ENCODE peak calls at places on chromosomes 5 and 9, in five cellular contexts. E is GM12878, L is K562, C is A549, Z is endothelial cell of umbilical vein. V is an unnamed sample.

GRCh38 chr5:103808464-103809106 is 246.0 kb upstream of the NUDT12 start:
- DNase-seq in E (no peak), L (peak; percentile 44), C (peak; percentile 40), Z (peak; percentile 48), V (peak; percentile 50)

GRCh38 chr5:62340979-62341378 is 35.0 kb downstream of the KIF2A start:
- DNase-seq in E (no peak), L (no peak), C (no peak), Z (no peak), V (no peak)

GRCh38 chr5:97162045-97162444 is 19.6 kb upstream of the LIX1 start:
- DNase-seq in E (peak; percentile 44), L (peak; percentile 79), C (peak; percentile 44), Z (peak; percentile 86), V (peak; percentile 75)

GRCh38 chr9:109423877-109424276 is 74.2 kb downstream of the PTPN3 start:
- DNase-seq in E (no peak), L (no peak), C (no peak), Z (no peak), V (no peak)

GRCh38 chr5:154502180-154502579 is 24.2 kb upstream of the HAND1 start:
- DNase-seq in E (no peak), L (no peak), C (no peak), Z (no peak), V (no peak)

GRCh38 chr9:35935755-35936509 is 22.0 kb downstream of the OR2S2 start:
- DNase-seq in E (no peak), L (no peak), C (no peak), Z (no peak), V (no peak)

GRCh38 chr9:114078021-114078780 is at the start of gene AMBP:
- DNase-seq in E (no peak), L (peak; percentile 41), C (no peak), Z (no peak), V (peak; percentile 24)

GRCh38 chr9:98880311-98881015 is 63.2 kb upstream of the COL15A1 start:
- DNase-seq in E (no peak), L (no peak), C (no peak), Z (no peak), V (no peak)

GRCh38 chr5:151134228-151134627 is 23.4 kb downstream of the ANXA6 start:
- DNase-seq in E (no peak), L (no peak), C (no peak), Z (no peak), V (no peak)

GRCh38 chr5:98774192-98775046 is 956 bp downstream of the RGMB start:
- DNase-seq in E (no peak), L (peak; percentile 34), C (peak; percentile 38), Z (peak; percentile 78), V (peak; percentile 44)

GRCh38 chr9:88537743-88538055 is 2.7 kb downstream of the NXNL2 start:
- DNase-seq in E (no peak), L (no peak), C (peak; percentile 23), Z (no peak), V (peak; percentile 86)

GRCh38 chr5:56620903-56621680 is 194.3 kb upstream of the MAP3K1 start:
- DNase-seq in E (no peak), L (no peak), C (no peak), Z (peak; percentile 69), V (no peak)

GRCh38 chr9:76617510-76618194 is 146.6 kb upstream of the PCA3 start:
- DNase-seq in E (no peak), L (no peak), C (no peak), Z (no peak), V (peak; percentile 88)

GRCh38 chr5:69295088-69295754 is 37.4 kb downstream of the CCDC125 start:
- DNase-seq in E (no peak), L (peak; percentile 12), C (no peak), Z (peak; percentile 84), V (no peak)

GRCh38 chr5:132473019-132473531 is 17.5 kb downstream of the IRF1 start:
- DNase-seq in E (no peak), L (no peak), C (no peak), Z (no peak), V (peak; percentile 37)

GRCh38 chr5:92605591-92605990 is 975.4 kb downstream of the NR2F1-AS1 start:
- DNase-seq in E (no peak), L (no peak), C (no peak), Z (no peak), V (no peak)

GRCh38 chr5:34699155-34700077 is 43.3 kb downstream of the RAI14 start:
- DNase-seq in E (no peak), L (peak; percentile 96), C (no peak), Z (no peak), V (no peak)

GRCh38 chr5:157148734-157149615 is 6.3 kb upstream of the MED7 start:
- DNase-seq in E (peak; percentile 40), L (peak; percentile 79), C (peak; percentile 81), Z (peak; percentile 59), V (peak; percentile 70)

GRCh38 chr5:125293223-125293622 is 546.8 kb upstream of the ZNF608 start:
- DNase-seq in E (no peak), L (no peak), C (no peak), Z (no peak), V (no peak)

GRCh38 chr5:130571076-130571475 is 594.0 kb downstream of the HINT1 start:
- DNase-seq in E (no peak), L (no peak), C (no peak), Z (no peak), V (no peak)

GRCh38 chr9:21813575-21814473 is 11.4 kb downstream of the MTAP start:
- DNase-seq in E (no peak), L (no peak), C (no peak), Z (peak; percentile 85), V (no peak)

GRCh38 chr5:36948041-36948440 is 71.5 kb downstream of the NIPBL start:
- DNase-seq in E (no peak), L (no peak), C (no peak), Z (no peak), V (no peak)

GRCh38 chr9:137900584-137901310 is 23.2 kb downstream of the CACNA1B start:
- DNase-seq in E (no peak), L (no peak), C (no peak), Z (no peak), V (no peak)

GRCh38 chr9:133619791-133620190 is 10.6 kb upstream of the FAM163B start:
- DNase-seq in E (no peak), L (no peak), C (no peak), Z (no peak), V (no peak)

GRCh38 chr9:21560281-21560745 is 78.2 kb upstream of the IFNE start:
- DNase-seq in E (no peak), L (no peak), C (no peak), Z (no peak), V (no peak)

DNA sequence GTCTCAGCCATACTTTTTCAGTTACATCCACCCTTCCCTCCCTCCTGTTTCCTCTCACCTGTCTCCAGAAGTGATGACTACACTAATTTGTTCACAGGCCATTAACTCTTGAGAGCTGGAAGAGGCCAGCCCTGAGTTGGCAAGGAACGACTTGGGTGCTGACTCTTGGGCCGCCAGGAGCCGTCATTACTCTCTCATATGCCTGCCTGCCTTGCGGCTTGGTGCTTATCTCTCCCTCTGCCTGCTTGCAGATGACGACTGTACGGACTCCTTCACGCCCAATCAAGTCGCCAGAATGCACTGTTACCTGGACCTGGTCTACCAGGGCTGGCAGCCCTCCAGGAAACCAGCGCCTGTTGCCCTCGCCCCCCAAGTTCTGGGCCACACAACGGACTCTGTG is 66.1 kb downstream of the PAPPA start:
- DNase-seq in E (no peak), L (peak; percentile 44), C (no peak), Z (no peak), V (no peak)
- TF ChIP-seq MAX in E (no peak), L (no peak), C (no peak), Z (no peak), V (no peak)

DNA sequence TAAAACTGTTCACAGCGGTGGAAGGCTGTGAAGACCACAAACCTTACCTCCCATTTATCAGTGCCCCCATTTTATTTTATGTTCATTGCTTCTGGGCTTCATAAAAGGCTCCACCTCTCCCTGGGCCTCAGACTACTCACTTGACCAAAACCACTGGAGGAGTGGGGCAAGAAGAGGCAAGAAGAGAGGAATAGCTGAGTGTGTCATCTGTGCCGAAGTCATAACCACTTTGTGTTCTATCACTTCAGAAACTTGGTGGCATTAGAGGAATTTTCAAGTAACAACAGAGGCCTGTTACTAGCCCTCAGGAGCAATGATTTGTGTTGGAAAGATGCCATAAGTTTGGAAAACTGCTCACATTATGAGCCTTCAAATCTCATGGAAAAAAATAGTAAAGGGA is 88.7 kb upstream of the PIK3R1 start:
- DNase-seq in E (no peak), L (no peak), C (no peak), Z (no peak), V (no peak)
- H3K4me3 ChIP-seq in E (no peak overlapping the region), L (no peak overlapping the region), C (no peak overlapping the region), Z (no peak overlapping the region), V (no peak overlapping the region)

DNA sequence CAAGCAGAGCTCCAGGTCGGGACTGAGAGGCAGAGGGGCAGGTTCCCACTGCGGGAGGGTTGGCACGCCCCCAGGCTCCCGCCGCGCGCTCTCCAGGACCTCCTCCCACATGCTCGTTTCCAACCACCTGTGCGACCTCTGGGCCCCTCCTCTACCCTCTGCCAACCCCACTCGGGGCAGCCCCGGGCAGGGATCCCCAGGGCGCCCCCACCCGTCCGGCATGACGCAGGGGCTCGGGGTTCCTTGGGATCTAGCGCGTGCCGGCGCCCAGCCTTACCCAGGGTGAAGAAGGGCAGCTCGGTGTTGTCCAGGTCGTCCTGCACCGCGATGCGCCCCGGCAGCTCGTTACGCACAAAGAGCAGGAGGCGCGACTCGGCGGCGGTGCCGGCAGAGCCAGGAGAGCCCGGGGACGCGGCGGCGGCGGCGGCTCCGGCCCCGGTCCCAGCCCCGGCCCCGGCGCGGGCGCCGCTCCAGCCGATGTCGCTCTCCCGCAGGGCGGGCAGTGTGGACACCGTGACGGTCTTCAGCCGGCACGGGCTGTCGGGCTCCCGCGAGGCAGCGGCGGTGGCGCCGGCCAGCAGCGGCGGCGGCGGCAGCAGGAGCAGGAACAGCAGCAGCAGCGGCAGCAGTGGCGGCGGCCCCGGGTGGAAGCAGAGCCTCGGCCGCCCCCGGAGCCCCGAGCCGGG is 494 bp downstream of the ASTN2 start:
- DNase-seq in E (no peak), L (no peak), C (no peak), Z (no peak), V (no peak)
- TF ChIP-seq MYC in E (no peak), L (no peak), C (no peak), Z (no peak), V (no peak)

GRCh38 chr5:142911775-142912174 is 141.6 kb downstream of the ARHGAP26 start:
- DNase-seq in E (no peak), L (no peak), C (no peak), Z (no peak), V (no peak)

GRCh38 chr5:142918959-142919635 is 148.9 kb downstream of the ARHGAP26 start:
- DNase-seq in E (no peak), L (no peak), C (no peak), Z (no peak), V (peak; percentile 62)

GRCh38 chr5:142913728-142914338 is 143.7 kb downstream of the ARHGAP26 start:
- DNase-seq in E (no peak), L (no peak), C (no peak), Z (no peak), V (no peak)

GRCh38 chr5:142915038-142915437 is 144.9 kb downstream of the ARHGAP26 start:
- DNase-seq in E (no peak), L (no peak), C (no peak), Z (no peak), V (no peak)

DNA sequence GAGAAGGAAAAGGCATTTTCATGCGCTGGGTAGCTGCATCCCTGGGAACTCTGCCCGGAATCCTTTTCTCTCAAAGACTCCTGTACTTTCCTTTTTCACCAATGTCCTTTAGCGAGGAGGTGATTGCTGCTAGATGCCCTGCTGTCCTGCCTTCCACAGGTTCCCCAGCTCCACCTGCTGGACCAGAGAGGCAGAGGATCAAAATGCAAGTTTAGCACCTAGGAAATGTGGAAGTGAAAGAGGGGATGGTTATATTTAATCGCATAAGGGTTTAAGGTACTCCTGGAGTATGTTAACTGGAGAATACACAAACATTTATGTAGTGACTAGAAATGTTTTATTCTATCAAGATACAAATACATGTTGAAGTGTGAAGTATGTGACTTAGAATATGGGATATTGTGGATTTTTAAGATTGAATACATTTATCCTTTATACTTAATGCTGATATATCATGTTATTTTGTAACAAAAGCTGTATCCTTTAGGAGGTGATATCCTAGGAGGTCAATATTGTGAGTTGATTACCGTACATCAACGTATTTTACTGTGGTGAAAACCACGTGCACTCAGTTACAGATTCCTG is 145.8 kb downstream of the ARHGAP26 start:
- DNase-seq in E (peak; percentile 51), L (peak; percentile 40), C (peak; percentile 52), Z (no peak), V (peak; percentile 65)
- TF ChIP-seq MAX in E (no peak), L (no peak), C (no peak), Z (no peak), V (no peak)

V was measured in NB4.